ENCODE peak calls at places on chromosomes 2 and 18, in five cellular contexts. One of them, this sample, is unnamed.

GRCh38 chr18:48727685-48728084 is 188.9 kb downstream of the CTIF start:
- DNase-seq in hepatocyte: no peak
- DNase-seq in NCI-H1694 treated with DMSO at 0.1 percent for 48 hours: no peak
- DNase-seq in left ventricle myocardium inferior: no peak
- DNase-seq in activated naive CD8-positive, alpha-beta T cell treated with anti-CD3 and anti-CD28 coated beads, Interleukin-2, amount 50 U/mL, for 24 hours: no peak
- DNase-seq in this sample: no peak

GRCh38 chr2:7010376-7010775 is 93.2 kb downstream of the RNF144A start:
- DNase-seq in NCI-H1694 treated with DMSO at 0.1 percent for 48 hours: no peak
- DNase-seq in hepatocyte: peak
- DNase-seq in left ventricle myocardium inferior: no peak
- DNase-seq in activated naive CD8-positive, alpha-beta T cell treated with anti-CD3 and anti-CD28 coated beads, Interleukin-2, amount 50 U/mL, for 24 hours: no peak
- DNase-seq in this sample: no peak

GRCh38 chr2:177538323-177538722 is 145.8 kb downstream of the AGPS start:
- DNase-seq in hepatocyte: no peak
- DNase-seq in left ventricle myocardium inferior: no peak
- DNase-seq in NCI-H1694 treated with DMSO at 0.1 percent for 48 hours: no peak
- DNase-seq in activated naive CD8-positive, alpha-beta T cell treated with anti-CD3 and anti-CD28 coated beads, Interleukin-2, amount 50 U/mL, for 24 hours: no peak
- DNase-seq in this sample: no peak

GRCh38 chr2:12651661-12652060 is 65.1 kb upstream of the TRIB2 start:
- DNase-seq in activated naive CD8-positive, alpha-beta T cell treated with anti-CD3 and anti-CD28 coated beads, Interleukin-2, amount 50 U/mL, for 24 hours: no peak
- DNase-seq in left ventricle myocardium inferior: no peak
- DNase-seq in hepatocyte: no peak
- DNase-seq in NCI-H1694 treated with DMSO at 0.1 percent for 48 hours: no peak
- DNase-seq in this sample: no peak

GRCh38 chr2:102140367-102140766 is 2.2 kb upstream of the IL1R1 start:
- DNase-seq in NCI-H1694 treated with DMSO at 0.1 percent for 48 hours: no peak
- DNase-seq in left ventricle myocardium inferior: no peak
- DNase-seq in activated naive CD8-positive, alpha-beta T cell treated with anti-CD3 and anti-CD28 coated beads, Interleukin-2, amount 50 U/mL, for 24 hours: no peak
- DNase-seq in hepatocyte: no peak
- DNase-seq in this sample: no peak

GRCh38 chr18:34660572-34660971 is 49.5 kb upstream of the DTNA start:
- DNase-seq in hepatocyte: no peak
- DNase-seq in activated naive CD8-positive, alpha-beta T cell treated with anti-CD3 and anti-CD28 coated beads, Interleukin-2, amount 50 U/mL, for 24 hours: no peak
- DNase-seq in NCI-H1694 treated with DMSO at 0.1 percent for 48 hours: no peak
- DNase-seq in left ventricle myocardium inferior: no peak
- DNase-seq in this sample: no peak

GRCh38 chr2:30422437-30422805 is 24.6 kb upstream of the LCLAT1 start:
- DNase-seq in left ventricle myocardium inferior: peak
- DNase-seq in activated naive CD8-positive, alpha-beta T cell treated with anti-CD3 and anti-CD28 coated beads, Interleukin-2, amount 50 U/mL, for 24 hours: peak
- DNase-seq in NCI-H1694 treated with DMSO at 0.1 percent for 48 hours: no peak
- DNase-seq in hepatocyte: peak
- DNase-seq in this sample: no peak

GRCh38 chr2:239746847-239747246 is 278.3 kb downstream of the NDUFA10 start:
- DNase-seq in hepatocyte: no peak
- DNase-seq in left ventricle myocardium inferior: no peak
- DNase-seq in activated naive CD8-positive, alpha-beta T cell treated with anti-CD3 and anti-CD28 coated beads, Interleukin-2, amount 50 U/mL, for 24 hours: no peak
- DNase-seq in NCI-H1694 treated with DMSO at 0.1 percent for 48 hours: no peak
- DNase-seq in this sample: no peak

GRCh38 chr2:238728322-238729260 is 119.3 kb upstream of the TWIST2 start:
- DNase-seq in hepatocyte: peak
- DNase-seq in left ventricle myocardium inferior: no peak
- DNase-seq in activated naive CD8-positive, alpha-beta T cell treated with anti-CD3 and anti-CD28 coated beads, Interleukin-2, amount 50 U/mL, for 24 hours: no peak
- DNase-seq in NCI-H1694 treated with DMSO at 0.1 percent for 48 hours: no peak
- DNase-seq in this sample: no peak

GRCh38 chr18:74513883-74514205 is 17.7 kb downstream of the CNDP2 start:
- DNase-seq in NCI-H1694 treated with DMSO at 0.1 percent for 48 hours: no peak
- DNase-seq in left ventricle myocardium inferior: no peak
- DNase-seq in activated naive CD8-positive, alpha-beta T cell treated with anti-CD3 and anti-CD28 coated beads, Interleukin-2, amount 50 U/mL, for 24 hours: no peak
- DNase-seq in hepatocyte: no peak
- DNase-seq in this sample: no peak

GRCh38 chr2:105798595-105798994 is 53.9 kb downstream of the NCK2 start:
- DNase-seq in activated naive CD8-positive, alpha-beta T cell treated with anti-CD3 and anti-CD28 coated beads, Interleukin-2, amount 50 U/mL, for 24 hours: no peak
- DNase-seq in NCI-H1694 treated with DMSO at 0.1 percent for 48 hours: no peak
- DNase-seq in hepatocyte: no peak
- DNase-seq in left ventricle myocardium inferior: no peak
- DNase-seq in this sample: no peak

GRCh38 chr18:69000366-69000765 is 202.5 kb downstream of the CCDC102B start:
- DNase-seq in left ventricle myocardium inferior: no peak
- DNase-seq in hepatocyte: no peak
- DNase-seq in NCI-H1694 treated with DMSO at 0.1 percent for 48 hours: no peak
- DNase-seq in activated naive CD8-positive, alpha-beta T cell treated with anti-CD3 and anti-CD28 coated beads, Interleukin-2, amount 50 U/mL, for 24 hours: no peak
- DNase-seq in this sample: no peak

GRCh38 chr2:201644001-201644400 is 698 bp upstream of the TMEM237 start:
- DNase-seq in activated naive CD8-positive, alpha-beta T cell treated with anti-CD3 and anti-CD28 coated beads, Interleukin-2, amount 50 U/mL, for 24 hours: no peak
- DNase-seq in NCI-H1694 treated with DMSO at 0.1 percent for 48 hours: no peak
- DNase-seq in left ventricle myocardium inferior: no peak
- DNase-seq in hepatocyte: no peak
- DNase-seq in this sample: no peak

GRCh38 chr2:178229927-178230326 is 35.6 kb downstream of the OSBPL6 start:
- DNase-seq in hepatocyte: no peak
- DNase-seq in left ventricle myocardium inferior: no peak
- DNase-seq in activated naive CD8-positive, alpha-beta T cell treated with anti-CD3 and anti-CD28 coated beads, Interleukin-2, amount 50 U/mL, for 24 hours: no peak
- DNase-seq in NCI-H1694 treated with DMSO at 0.1 percent for 48 hours: no peak
- DNase-seq in this sample: no peak

This sample was measured in HepG2.